ENCODE peak calls at places on chromosomes 4 and X, in five cellular contexts. T is sciatic nerve; L is activated T-cell treated with anti-CD3 and anti-CD28 coated beads, Interleukin-2, amount 50 U/mL, for 1 hour; A is upper lobe of right lung; P is nephron progenitor cell. R is an unnamed sample.

GRCh38 chr4:128768373-128768996 is 41.0 kb upstream of the JADE1 start:
- DNase-seq in T (no peak), L (no peak), A (no peak), P (no peak), R (no peak)

GRCh38 chrX:40570346-40571093 is 10.2 kb upstream of the ATP6AP2 start:
- DNase-seq in T (no peak), L (no peak), A (no peak), P (no peak), R (no peak)

GRCh38 chr4:111991797-111992196 is 153.5 kb upstream of the FAM241A start:
- DNase-seq in T (no peak), L (no peak), A (no peak), P (no peak), R (no peak)

GRCh38 chr4:3675251-3676115 is 90.7 kb upstream of the ADRA2C start:
- DNase-seq in T (no peak), L (no peak), A (peak), P (no peak), R (no peak)

GRCh38 chrX:70437921-70438665 is 6.5 kb upstream of the DLG3 start:
- DNase-seq in T (no peak), L (no peak), A (no peak), P (no peak), R (no peak)

GRCh38 chr4:74362347-74362746 is 2.6 kb upstream of the EREG start:
- DNase-seq in T (no peak), L (no peak), A (no peak), P (no peak), R (no peak)

GRCh38 chrX:57821703-57822375 is 88.4 kb downstream of the ZXDA start:
- DNase-seq in T (no peak), L (no peak), A (no peak), P (no peak), R (no peak)

GRCh38 chr4:152101546-152102183 is 340.9 kb upstream of the GATB start:
- DNase-seq in T (no peak), L (no peak), A (no peak), P (no peak), R (no peak)

GRCh38 chr4:180925800-180926199 is 1317.4 kb upstream of the TENM3 start:
- DNase-seq in T (no peak), L (no peak), A (no peak), P (no peak), R (no peak)

GRCh38 chr4:878796-879729 is 53.1 kb downstream of the GAK start:
- DNase-seq in T (no peak), L (peak), A (no peak), P (no peak), R (no peak)

GRCh38 chrX:69124108-69124507 is 41.1 kb downstream of the PJA1 start:
- DNase-seq in T (no peak), L (no peak), A (no peak), P (no peak), R (no peak)

GRCh38 chr4:19329631-19330030 is 922.1 kb upstream of the SLIT2 start:
- DNase-seq in T (no peak), L (no peak), A (no peak), P (no peak), R (no peak)

GRCh38 chrX:70455366-70456202 is 10.9 kb downstream of the DLG3 start:
- DNase-seq in T (no peak), L (no peak), A (no peak), P (peak), R (no peak)

GRCh38 chr4:96887857-96888256 is 1048.0 kb downstream of the PDHA2 start:
- DNase-seq in T (no peak), L (no peak), A (no peak), P (no peak), R (no peak)

GRCh38 chr4:6527259-6527658 is 47.7 kb upstream of the MAN2B2 start:
- DNase-seq in T (no peak), L (no peak), A (no peak), P (no peak), R (no peak)

GRCh38 chr4:94412019-94413017 is 39.4 kb upstream of the PDLIM5 start:
- DNase-seq in T (no peak), L (no peak), A (no peak), P (no peak), R (no peak)

GRCh38 chr4:4485806-4486205 is 56.0 kb downstream of the STX18 start:
- DNase-seq in T (no peak), L (no peak), A (no peak), P (no peak), R (no peak)

GRCh38 chr4:7820031-7820825 is 119.4 kb downstream of the AFAP1 start:
- DNase-seq in T (no peak), L (no peak), A (no peak), P (no peak), R (no peak)

GRCh38 chr4:170374770-170375169 is 285.0 kb upstream of the AADAT start:
- DNase-seq in T (no peak), L (no peak), A (no peak), P (peak), R (no peak)

GRCh38 chr4:41748788-41749445 is 392 bp upstream of the PHOX2B start:
- DNase-seq in T (no peak), L (no peak), A (no peak), P (no peak), R (no peak)

GRCh38 chr4:10006236-10006603 is 15.1 kb downstream of the SLC2A9 start:
- DNase-seq in T (no peak), L (no peak), A (no peak), P (no peak), R (no peak)

GRCh38 chrX:36963069-36963808 is 44.9 kb upstream of the FAM47C start:
- DNase-seq in T (no peak), L (no peak), A (no peak), P (peak), R (no peak)

GRCh38 chr4:5500165-5500564 is 208.2 kb downstream of the EVC2 start:
- DNase-seq in T (no peak), L (no peak), A (no peak), P (no peak), R (no peak)

GRCh38 chrX:136765957-136766356 is 14.8 kb downstream of the ARHGEF6 start:
- DNase-seq in T (no peak), L (no peak), A (no peak), P (no peak), R (no peak)

GRCh38 chrX:86148024-86148511 is at the start of gene DACH2:
- DNase-seq in T (peak), L (peak), A (peak), P (peak), R (peak)

GRCh38 chr4:76216975-76217814 is 3.6 kb upstream of the SCARB2 start:
- DNase-seq in T (no peak), L (no peak), A (no peak), P (no peak), R (no peak)

GRCh38 chr4:10036926-10037325 is 15.6 kb upstream of the SLC2A9 start:
- DNase-seq in T (no peak), L (no peak), A (no peak), P (no peak), R (no peak)

GRCh38 chr4:109041463-109041862 is 261.0 kb downstream of the COL25A1 start:
- DNase-seq in T (no peak), L (no peak), A (no peak), P (no peak), R (no peak)

GRCh38 chrX:111040377-111041017 is 55.5 kb upstream of the PAK3 start:
- DNase-seq in T (no peak), L (no peak), A (no peak), P (no peak), R (no peak)

GRCh38 chr4:18953613-18954012 is 932.1 kb upstream of the LCORL start:
- DNase-seq in T (no peak), L (no peak), A (no peak), P (no peak), R (no peak)

GRCh38 chr4:128134925-128135324 is 73.8 kb downstream of the LARP1B start:
- DNase-seq in T (no peak), L (no peak), A (no peak), P (no peak), R (no peak)

GRCh38 chr4:47224361-47224760 is 193.0 kb downstream of the GABRB1 start:
- DNase-seq in T (no peak), L (no peak), A (no peak), P (no peak), R (no peak)

GRCh38 chr4:85147481-85148076 is 181.1 kb upstream of the WDFY3 start:
- DNase-seq in T (peak), L (no peak), A (no peak), P (peak), R (no peak)

GRCh38 chr4:135839712-135840111 is 1638.1 kb upstream of the PABPC4L start:
- DNase-seq in T (no peak), L (no peak), A (no peak), P (no peak), R (no peak)

GRCh38 chrX:109797311-109797975 is 64.4 kb upstream of the ACSL4 start:
- DNase-seq in T (no peak), L (no peak), A (no peak), P (no peak), R (no peak)

GRCh38 chr4:41394362-41394960 is 137.7 kb downstream of the UCHL1 start:
- DNase-seq in T (no peak), L (no peak), A (no peak), P (no peak), R (no peak)

GRCh38 chr4:1012031-1012739 is 759 bp downstream of the FGFRL1 start:
- DNase-seq in T (no peak), L (peak), A (peak), P (peak), R (no peak)

GRCh38 chr4:114108869-114109268 is 129.4 kb upstream of the ARSJ start:
- DNase-seq in T (no peak), L (no peak), A (no peak), P (no peak), R (no peak)

R was measured in osteocyte.